ENCODE peak calls at places on chromosome 5, in eight cellular contexts. J is RWPE1, H is uterus, L is Peyer's patch, Y is neural progenitor cell, Z is breast epithelium, X is ovary, A is brain microvascular endothelial cell. S is an unnamed sample.

GRCh38 chr5:72246954-72247442 is 73.0 kb downstream of the MRPS27 start:
- DNase-seq in J (no peak), H (no peak), L (no peak), Y (no peak), Z (no peak), X (no peak), A (peak), S (no peak)

GRCh38 chr5:176780951-176781350 is 29.4 kb upstream of the UNC5A start:
- DNase-seq in J (no peak), H (no peak), L (no peak), Y (no peak), Z (peak), X (no peak), A (no peak), S (no peak)

GRCh38 chr5:137145726-137146125 is 353.4 kb downstream of the SPOCK1 start:
- DNase-seq in J (no peak), H (no peak), L (no peak), Y (no peak), Z (no peak), X (no peak), A (no peak), S (no peak)

GRCh38 chr5:109041319-109041718 is 293.6 kb downstream of the FER start:
- DNase-seq in J (no peak), H (no peak), L (no peak), Y (no peak), Z (no peak), X (no peak), A (no peak), S (no peak)

GRCh38 chr5:169511708-169512107 is 71.9 kb upstream of the SPDL1 start:
- DNase-seq in J (no peak), H (no peak), L (no peak), Y (peak), Z (no peak), X (no peak), A (no peak), S (no peak)

GRCh38 chr5:128304791-128305190 is 221.2 kb downstream of the SLC12A2 start:
- DNase-seq in J (no peak), H (no peak), L (no peak), Y (no peak), Z (no peak), X (no peak), A (no peak), S (no peak)

GRCh38 chr5:175478384-175479124 is at the start of gene SFXN1:
- DNase-seq in J (peak), H (peak), L (peak), Y (peak), Z (no peak), X (peak), A (peak), S (peak)

GRCh38 chr5:134037160-134037559 is 32.4 kb upstream of the VDAC1 start:
- DNase-seq in J (no peak), H (no peak), L (no peak), Y (no peak), Z (no peak), X (no peak), A (no peak), S (no peak)

GRCh38 chr5:59712836-59713487 is 180.6 kb downstream of the PDE4D start:
- DNase-seq in J (no peak), H (no peak), L (no peak), Y (peak), Z (no peak), X (no peak), A (no peak), S (no peak)

GRCh38 chr5:4082966-4083564 is 487.4 kb downstream of the IRX1 start:
- DNase-seq in J (peak), H (no peak), L (no peak), Y (no peak), Z (no peak), X (no peak), A (no peak), S (no peak)

GRCh38 chr5:150502106-150502505 is 5.8 kb upstream of the NDST1 start:
- DNase-seq in J (no peak), H (no peak), L (no peak), Y (no peak), Z (peak), X (no peak), A (no peak), S (no peak)

GRCh38 chr5:181223041-181223728 is at the start of gene TRIM41:
- DNase-seq in J (peak), H (peak), L (peak), Y (peak), Z (peak), X (peak), A (peak), S (peak)

GRCh38 chr5:75167345-75167744 is 69.3 kb downstream of the ANKRD31 start:
- DNase-seq in J (peak), H (no peak), L (no peak), Y (peak), Z (no peak), X (no peak), A (peak), S (no peak)
- TF ChIP-seq CTCF in J (no peak), H (no peak), L (peak), Y (peak), Z (no peak), X (no peak), A (peak), S (no peak)

DNA sequence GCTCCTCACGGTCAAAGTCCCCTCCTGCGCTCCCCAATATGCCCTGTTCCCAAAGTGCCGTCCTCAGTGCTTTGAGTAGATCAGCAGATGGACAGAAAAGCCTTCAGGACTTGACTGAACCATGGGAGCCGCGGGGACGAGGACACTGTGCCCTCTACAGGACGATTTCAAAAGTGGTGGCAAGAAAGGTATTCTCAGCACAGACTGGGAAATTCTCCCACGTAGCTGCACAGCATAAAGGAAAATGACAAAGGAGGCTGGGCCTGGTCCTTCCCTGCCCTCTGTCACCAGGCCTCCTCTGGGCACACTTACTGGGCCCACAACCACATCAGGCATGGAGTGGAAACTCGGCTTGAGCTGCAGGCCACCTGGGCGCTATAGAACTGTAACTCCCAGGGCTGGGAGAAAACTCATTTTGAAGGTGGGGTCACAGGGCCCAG is 16.7 kb upstream of the MTMR12 start:
- DNase-seq in J (peak), H (no peak), L (peak), Y (peak), Z (peak), X (no peak), A (peak), S (no peak)
- TF ChIP-seq CTCF in J (peak), H (peak), L (peak), Y (peak), Z (peak), X (no peak), A (peak), S (peak)

GRCh38 chr5:131605086-131605485 is 29.9 kb downstream of the RAPGEF6 start:
- DNase-seq in J (no peak), H (no peak), L (no peak), Y (no peak), Z (no peak), X (no peak), A (no peak), S (no peak)
- TF ChIP-seq CTCF in J (no peak), H (no peak), L (no peak), Y (no peak), Z (no peak), X (no peak), A (no peak), S (no peak)

GRCh38 chr5:31415009-31415923 is 116.6 kb downstream of the DROSHA start:
- DNase-seq in J (no peak), H (no peak), L (no peak), Y (no peak), Z (no peak), X (no peak), A (no peak), S (no peak)
- TF ChIP-seq CTCF in J (no peak), H (no peak), L (no peak), Y (no peak), Z (no peak), X (no peak), A (no peak), S (no peak)

GRCh38 chr5:37712750-37713149 is 127.1 kb downstream of the GDNF start:
- DNase-seq in J (no peak), H (no peak), L (no peak), Y (no peak), Z (no peak), X (no peak), A (no peak), S (no peak)

GRCh38 chr5:37703841-37704241 is 136.0 kb downstream of the GDNF start:
- DNase-seq in J (no peak), H (no peak), L (no peak), Y (no peak), Z (no peak), X (no peak), A (no peak), S (no peak)

GRCh38 chr5:37710965-37711364 is 128.9 kb downstream of the GDNF start:
- DNase-seq in J (no peak), H (no peak), L (no peak), Y (no peak), Z (no peak), X (no peak), A (no peak), S (no peak)

GRCh38 chr5:37704406-37704805 is 135.4 kb downstream of the GDNF start:
- DNase-seq in J (no peak), H (no peak), L (no peak), Y (no peak), Z (no peak), X (no peak), A (no peak), S (no peak)

GRCh38 chr5:37709020-37709419 is 130.8 kb downstream of the GDNF start:
- DNase-seq in J (no peak), H (no peak), L (no peak), Y (no peak), Z (no peak), X (no peak), A (no peak), S (no peak)
- TF ChIP-seq CTCF in J (no peak), H (no peak), L (no peak), Y (no peak), Z (no peak), X (no peak), A (no peak), S (no peak)

GRCh38 chr5:174141398-174141797 is 95.9 kb downstream of the NSG2 start:
- DNase-seq in J (no peak), H (no peak), L (no peak), Y (no peak), Z (no peak), X (no peak), A (no peak), S (no peak)

GRCh38 chr5:174146556-174146955 is 101.0 kb downstream of the NSG2 start:
- DNase-seq in J (no peak), H (no peak), L (no peak), Y (no peak), Z (no peak), X (no peak), A (no peak), S (no peak)

GRCh38 chr5:174145091-174145490 is 99.6 kb downstream of the NSG2 start:
- DNase-seq in J (no peak), H (no peak), L (no peak), Y (no peak), Z (no peak), X (no peak), A (no peak), S (no peak)

GRCh38 chr5:174147551-174147950 is 102.0 kb downstream of the NSG2 start:
- DNase-seq in J (no peak), H (no peak), L (no peak), Y (no peak), Z (no peak), X (no peak), A (no peak), S (no peak)

GRCh38 chr5:174145821-174146220 is 100.3 kb downstream of the NSG2 start:
- DNase-seq in J (no peak), H (no peak), L (no peak), Y (peak), Z (no peak), X (no peak), A (no peak), S (no peak)
- TF ChIP-seq CTCF in J (no peak), H (no peak), L (no peak), Y (no peak), Z (no peak), X (no peak), A (no peak), S (no peak)

GRCh38 chr5:135331612-135332011 is 67.4 kb downstream of the MACROH2A1 start:
- DNase-seq in J (no peak), H (no peak), L (no peak), Y (no peak), Z (no peak), X (no peak), A (no peak), S (no peak)

GRCh38 chr5:135329913-135330797 is 68.9 kb downstream of the MACROH2A1 start:
- DNase-seq in J (no peak), H (no peak), L (no peak), Y (no peak), Z (no peak), X (no peak), A (no peak), S (no peak)

GRCh38 chr5:135330798-135331096 is 68.3 kb downstream of the MACROH2A1 start:
- DNase-seq in J (no peak), H (no peak), L (no peak), Y (no peak), Z (no peak), X (no peak), A (no peak), S (no peak)

GRCh38 chr5:135333737-135334515 is 65.1 kb downstream of the MACROH2A1 start:
- DNase-seq in J (no peak), H (no peak), L (no peak), Y (no peak), Z (no peak), X (no peak), A (no peak), S (no peak)

GRCh38 chr5:135332519-135333150 is 66.4 kb downstream of the MACROH2A1 start:
- DNase-seq in J (peak), H (no peak), L (no peak), Y (peak), Z (no peak), X (no peak), A (peak), S (no peak)
- TF ChIP-seq CTCF in J (peak), H (peak), L (peak), Y (peak), Z (peak), X (no peak), A (peak), S (no peak)